ENCODE peak calls at places on chromosomes 16 and 17, in nine cellular contexts. L is Caki2; K is C1 segment of cervical spinal cord; W is activated naive CD4-positive, alpha-beta T cell treated with anti-CD3 and anti-CD28 coated beads for 36 hours; Z is NCI-H345; X is NCI-H146; R is heart left ventricle; I is GM12891; D is memory B cell. O is an unnamed sample.

GRCh38 chr16:85615014-85615851 is 2.1 kb downstream of the GSE1 start:
- DNase-seq in X (peak; percentile 54), R (peak; percentile 66), K (no peak), D (no peak), I (no peak), Z (peak; percentile 61), L (no peak), W (peak; percentile 68), O (no peak)

GRCh38 chr16:47847220-47847970 is 308.4 kb downstream of the ABCC12 start:
- DNase-seq in R (no peak), X (no peak), K (no peak), L (no peak), Z (no peak), D (no peak), W (no peak), I (no peak), O (peak; percentile 15)

GRCh38 chr16:80174416-80174815 is 366.4 kb upstream of the DYNLRB2 start:
- DNase-seq in D (no peak), L (peak; percentile 51), K (no peak), R (no peak), X (no peak), W (no peak), Z (no peak), I (no peak), O (peak; percentile 92)

GRCh38 chr17:40553694-40554534 is 11.4 kb downstream of the CCR7 start:
- DNase-seq in X (peak; percentile 19), L (no peak), Z (peak; percentile 51), D (peak; percentile 50), K (peak; percentile 62), W (peak; percentile 59), R (peak; percentile 62), I (no peak), O (peak; percentile 75)

GRCh38 chr17:19016297-19016696 is 11.7 kb upstream of the FAM83G start:
- DNase-seq in D (no peak), W (no peak), R (no peak), L (no peak), X (no peak), Z (no peak), K (no peak), I (no peak), O (no peak)

GRCh38 chr17:5562661-5563360 is 21.5 kb downstream of the NLRP1 start:
- DNase-seq in Z (no peak), L (no peak), W (no peak), K (no peak), R (no peak), D (no peak), I (no peak), X (no peak), O (no peak)

GRCh38 chr16:55453909-55454308 is 25.1 kb upstream of the MMP2 start:
- DNase-seq in W (no peak), D (no peak), R (no peak), L (no peak), X (no peak), Z (no peak), K (no peak), I (no peak), O (no peak)

GRCh38 chr16:13307861-13308260 is 406.5 kb downstream of the SHISA9 start:
- DNase-seq in Z (no peak), X (no peak), I (no peak), L (no peak), K (no peak), R (no peak), D (no peak), W (no peak), O (no peak)

GRCh38 chr17:36923814-36924221 is 13.5 kb upstream of the LHX1 start:
- DNase-seq in K (no peak), I (no peak), Z (no peak), W (no peak), L (no peak), D (no peak), X (no peak), R (no peak), O (no peak)

GRCh38 chr17:80031691-80032480 is 3.8 kb downstream of the TBC1D16 start:
- DNase-seq in L (no peak), R (no peak), Z (no peak), X (no peak), K (no peak), D (no peak), W (no peak), I (no peak), O (no peak)

GRCh38 chr16:87602005-87602790 is at the start of gene JPH3:
- DNase-seq in K (no peak), W (no peak), X (no peak), R (no peak), Z (peak; percentile 45), D (no peak), I (no peak), L (no peak), O (no peak)

GRCh38 chr16:57667526-57668258 is 414 bp upstream of the ADGRG3 start:
- DNase-seq in L (no peak), K (no peak), X (no peak), D (no peak), R (peak; percentile 54), I (no peak), W (no peak), Z (no peak), O (no peak)

GRCh38 chr17:1683489-1683888 is 1.2 kb downstream of the PRPF8 start:
- DNase-seq in L (no peak), W (no peak), R (no peak), X (no peak), D (no peak), Z (no peak), K (no peak), I (no peak), O (no peak)

GRCh38 chr16:89084411-89084810 is 9.2 kb upstream of the ACSF3 start:
- DNase-seq in D (no peak), R (no peak), I (no peak), X (no peak), L (no peak), K (no peak), W (no peak), Z (no peak), O (no peak)

GRCh38 chr17:28347261-28347891 is 10.0 kb downstream of the POLDIP2 start:
- DNase-seq in R (no peak), W (no peak), D (no peak), I (no peak), Z (no peak), L (peak; percentile 71), K (no peak), X (no peak), O (peak; percentile 84)

GRCh38 chr17:75130632-75131277 is 787 bp downstream of the NT5C start:
- DNase-seq in L (peak; percentile 79), R (peak; percentile 48), W (peak; percentile 66), I (peak; percentile 57), D (peak; percentile 37), Z (peak; percentile 77), X (peak; percentile 82), K (no peak), O (peak; percentile 72)

GRCh38 chr16:68445458-68445857 is 2.9 kb downstream of the SMPD3 start:
- DNase-seq in K (no peak), Z (peak; percentile 74), I (peak; percentile 42), X (peak; percentile 78), R (no peak), L (no peak), D (no peak), W (peak; percentile 79), O (no peak)

GRCh38 chr17:68391561-68392268 is 65.6 kb downstream of the WIPI1 start:
- DNase-seq in L (no peak), I (no peak), Z (no peak), D (no peak), R (no peak), X (no peak), W (no peak), K (no peak), O (no peak)

GRCh38 chr17:76371656-76372628 is 12.5 kb upstream of the SPHK1 start:
- DNase-seq in I (no peak), X (no peak), W (no peak), D (no peak), K (no peak), Z (no peak), L (peak; percentile 79), R (no peak), O (peak; percentile 71)

GRCh38 chr17:38334480-38335364 is 9.0 kb downstream of the GPR179 start:
- DNase-seq in X (no peak), I (no peak), D (no peak), L (no peak), W (no peak), K (no peak), Z (no peak), R (no peak), O (no peak)

GRCh38 chr17:58086953-58087352 is 3.7 kb downstream of the DYNLL2 start:
- DNase-seq in Z (no peak), L (no peak), I (no peak), R (no peak), D (no peak), K (no peak), X (no peak), W (no peak), O (no peak)

GRCh38 chr17:74457146-74457819 is 9.2 kb upstream of the CD300A start:
- DNase-seq in K (peak; percentile 77), D (peak; percentile 75), Z (peak; percentile 76), I (peak; percentile 67), L (peak; percentile 37), X (peak; percentile 19), W (peak; percentile 81), R (peak; percentile 79), O (peak; percentile 84)

GRCh38 chr16:79466111-79466510 is 134.4 kb downstream of the MAF start:
- DNase-seq in I (no peak), K (no peak), X (no peak), R (no peak), W (no peak), D (no peak), L (no peak), Z (no peak), O (no peak)

GRCh38 chr17:74086992-74087391 is 116.5 kb upstream of the RPL38 start:
- DNase-seq in I (no peak), X (no peak), R (no peak), W (no peak), L (no peak), D (no peak), K (no peak), Z (no peak), O (no peak)

GRCh38 chr17:80990921-80991644 is 558 bp upstream of the CHMP6 start:
- DNase-seq in K (no peak), D (no peak), L (no peak), W (no peak), R (no peak), Z (no peak), X (no peak), I (peak; percentile 14), O (no peak)

GRCh38 chr17:67751101-67752074 is 33.7 kb downstream of the NOL11 start:
- DNase-seq in I (no peak), D (no peak), L (no peak), R (no peak), W (no peak), X (no peak), K (no peak), Z (no peak), O (no peak)

GRCh38 chr17:364308-364707 is 11.7 kb upstream of the RPH3AL start:
- DNase-seq in L (no peak), K (no peak), I (no peak), X (no peak), Z (no peak), W (no peak), D (no peak), R (no peak), O (no peak)

GRCh38 chr17:332023-332422 is 20.6 kb downstream of the RPH3AL start:
- DNase-seq in D (no peak), W (no peak), R (no peak), I (no peak), K (no peak), Z (no peak), X (no peak), L (no peak), O (no peak)

GRCh38 chr17:67156269-67157199 is 88.5 kb downstream of the HELZ start:
- DNase-seq in X (no peak), I (no peak), Z (no peak), R (no peak), L (peak; percentile 74), D (no peak), K (no peak), W (peak; percentile 47), O (no peak)

GRCh38 chr17:18966831-18967624 is 15.1 kb downstream of the SLC5A10 start:
- DNase-seq in D (no peak), X (peak; percentile 46), R (no peak), K (no peak), W (no peak), Z (peak; percentile 61), I (no peak), L (no peak), O (peak; percentile 45)

GRCh38 chr17:71361691-71362450 is 758.9 kb upstream of the SOX9 start:
- DNase-seq in D (no peak), I (no peak), K (no peak), L (peak; percentile 33), Z (no peak), W (no peak), X (no peak), R (no peak), O (peak; percentile 5)

O was measured in adipocyte.